ENCODE peak calls at places on chromosomes 11 and 22, in five cellular contexts. One of them, this sample, is unnamed. For H3K36me3, the result is how much of the 10 kb centered on the place peaks cover.

GRCh38 chr22:23754220-23754919 is at the start of gene VPREB3:
- DNase-seq in small intestine: no peak
- DNase-seq in DND-41: no peak
- DNase-seq in uterus: no peak
- DNase-seq in heart left ventricle: no peak
- DNase-seq in this sample: no peak

GRCh38 chr22:31106001-31106571 is 1.3 kb downstream of the SELENOM start:
- DNase-seq in small intestine: no peak
- DNase-seq in DND-41: no peak
- DNase-seq in uterus: peak
- DNase-seq in heart left ventricle: peak
- DNase-seq in this sample: no peak

GRCh38 chr11:123249354-123249753 is 54.3 kb upstream of the CLMP start:
- DNase-seq in small intestine: no peak
- DNase-seq in DND-41: no peak
- DNase-seq in uterus: no peak
- DNase-seq in heart left ventricle: no peak
- DNase-seq in this sample: no peak

GRCh38 chr22:38167988-38168407 is 13.6 kb downstream of the PLA2G6 start:
- DNase-seq in small intestine: no peak
- DNase-seq in DND-41: no peak
- DNase-seq in uterus: no peak
- DNase-seq in heart left ventricle: peak
- DNase-seq in this sample: no peak

GRCh38 chr22:49617866-49618688 is 209.6 kb downstream of the BRD1 start:
- DNase-seq in small intestine: no peak
- DNase-seq in DND-41: no peak
- DNase-seq in uterus: no peak
- DNase-seq in heart left ventricle: peak
- DNase-seq in this sample: no peak

GRCh38 chr11:76073716-76074115 is 132.6 kb downstream of the WNT11 start:
- DNase-seq in small intestine: no peak
- DNase-seq in DND-41: no peak
- DNase-seq in uterus: no peak
- DNase-seq in heart left ventricle: no peak
- DNase-seq in this sample: no peak

GRCh38 chr11:130620566-130620965 is 172.1 kb downstream of the ADAMTS15 start:
- DNase-seq in small intestine: no peak
- DNase-seq in DND-41: no peak
- DNase-seq in uterus: no peak
- DNase-seq in heart left ventricle: no peak
- DNase-seq in this sample: no peak

GRCh38 chr11:19519912-19520641 is 192.6 kb upstream of the NAV2 start:
- DNase-seq in small intestine: no peak
- DNase-seq in DND-41: no peak
- DNase-seq in uterus: no peak
- DNase-seq in heart left ventricle: peak
- DNase-seq in this sample: no peak

GRCh38 chr11:96314326-96315050 is 28.5 kb downstream of the MAML2 start:
- DNase-seq in small intestine: no peak
- DNase-seq in DND-41: no peak
- DNase-seq in uterus: no peak
- DNase-seq in heart left ventricle: peak
- DNase-seq in this sample: no peak

GRCh38 chr22:30575011-30575671 is 676 bp upstream of the GAL3ST1 start:
- DNase-seq in small intestine: no peak
- DNase-seq in DND-41: no peak
- DNase-seq in uterus: peak
- DNase-seq in heart left ventricle: peak
- DNase-seq in this sample: no peak

GRCh38 chr22:45194686-45195085 is 31.0 kb downstream of the NUP50 start:
- DNase-seq in small intestine: no peak
- DNase-seq in DND-41: no peak
- DNase-seq in uterus: no peak
- DNase-seq in heart left ventricle: no peak
- DNase-seq in this sample: no peak

GRCh38 chr11:79902493-79902892 is 461.7 kb upstream of the TENM4 start:
- DNase-seq in small intestine: no peak
- DNase-seq in DND-41: no peak
- DNase-seq in uterus: no peak
- DNase-seq in heart left ventricle: no peak
- DNase-seq in this sample: no peak

GRCh38 chr11:133934599-133935550 is 21.9 kb downstream of the IGSF9B start:
- DNase-seq in small intestine: peak
- DNase-seq in DND-41: no peak
- DNase-seq in uterus: no peak
- DNase-seq in heart left ventricle: peak
- DNase-seq in this sample: no peak

DNA sequence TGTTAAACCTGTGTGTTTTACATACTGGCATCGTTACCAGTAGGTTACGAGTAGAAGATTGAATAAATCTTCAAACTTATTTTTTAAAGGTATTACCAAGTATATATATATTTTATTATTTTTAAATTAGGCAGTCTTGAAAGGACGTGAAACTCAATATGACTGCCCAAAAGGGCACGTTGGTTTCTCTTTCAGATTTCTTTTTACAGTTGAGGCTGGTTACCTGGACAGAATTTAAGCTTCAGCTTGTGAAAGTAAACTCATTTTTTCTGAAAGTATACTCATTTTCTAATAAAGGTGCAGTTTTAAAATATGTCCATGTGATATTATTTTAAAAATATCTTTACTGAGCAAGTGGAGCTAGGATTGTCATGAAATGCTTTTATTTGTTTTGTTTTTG is 1.7 kb downstream of the FBXO7 start:
- DNase-seq in small intestine: peak
- DNase-seq in DND-41: no peak
- DNase-seq in uterus: no peak
- DNase-seq in heart left ventricle: no peak
- DNase-seq in this sample: no peak
- H3K27ac ChIP-seq in small intestine: no peak
- H3K27ac ChIP-seq in DND-41: peak
- H3K27ac ChIP-seq in uterus: peak
- H3K27ac ChIP-seq in heart left ventricle: peak
- H3K27ac ChIP-seq in this sample: no peak

GRCh38 chr22:43136255-43136654 is 6.9 kb downstream of the MCAT start:
- DNase-seq in small intestine: no peak
- DNase-seq in DND-41: peak
- DNase-seq in uterus: no peak
- DNase-seq in heart left ventricle: peak
- DNase-seq in this sample: peak
- H3K36me3 ChIP-seq in small intestine: under half
- H3K36me3 ChIP-seq in DND-41: half or more
- H3K36me3 ChIP-seq in uterus: under half
- H3K36me3 ChIP-seq in heart left ventricle: half or more
- H3K36me3 ChIP-seq in this sample: under half

GRCh38 chr11:67440229-67441081 is 2.8 kb downstream of the CORO1B start:
- DNase-seq in small intestine: no peak
- DNase-seq in DND-41: peak
- DNase-seq in uterus: no peak
- DNase-seq in heart left ventricle: no peak
- DNase-seq in this sample: no peak
- H3K4me3 ChIP-seq in small intestine: no peak
- H3K4me3 ChIP-seq in DND-41: no peak
- H3K4me3 ChIP-seq in uterus: no peak
- H3K4me3 ChIP-seq in heart left ventricle: no peak
- H3K4me3 ChIP-seq in this sample: peak

DNA sequence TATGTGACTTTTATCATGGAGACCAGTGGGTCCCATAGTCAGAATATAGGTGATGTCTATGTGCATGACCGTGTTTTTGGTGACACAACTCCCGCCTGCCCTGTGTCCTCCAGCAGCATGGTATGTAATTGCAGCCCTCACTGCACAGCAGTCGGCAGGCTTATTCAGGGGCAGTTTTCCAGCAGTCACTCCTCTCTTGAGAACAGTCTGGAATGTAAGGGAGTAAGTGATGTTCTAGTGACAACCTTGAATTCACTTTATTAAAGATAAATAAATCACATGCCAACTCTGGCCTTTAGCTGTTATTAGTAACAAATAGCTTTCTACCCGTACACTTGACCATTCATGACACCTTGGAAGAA is 27.9 kb downstream of the ZNRF3 start:
- DNase-seq in small intestine: no peak
- DNase-seq in DND-41: no peak
- DNase-seq in uterus: no peak
- DNase-seq in heart left ventricle: no peak
- DNase-seq in this sample: no peak
- H3K27ac ChIP-seq in small intestine: peak
- H3K27ac ChIP-seq in DND-41: no peak
- H3K27ac ChIP-seq in uterus: peak
- H3K27ac ChIP-seq in heart left ventricle: peak
- H3K27ac ChIP-seq in this sample: no peak

GRCh38 chr11:128789497-128790080 is 77.5 kb downstream of the KCNJ1 start:
- DNase-seq in small intestine: no peak
- DNase-seq in DND-41: no peak
- DNase-seq in uterus: no peak
- DNase-seq in heart left ventricle: no peak
- DNase-seq in this sample: no peak

GRCh38 chr11:128783513-128783912 is 83.6 kb downstream of the KCNJ1 start:
- DNase-seq in small intestine: peak
- DNase-seq in DND-41: no peak
- DNase-seq in uterus: no peak
- DNase-seq in heart left ventricle: no peak
- DNase-seq in this sample: no peak

GRCh38 chr11:128790200-128790599 is 76.9 kb downstream of the KCNJ1 start:
- DNase-seq in small intestine: no peak
- DNase-seq in DND-41: no peak
- DNase-seq in uterus: no peak
- DNase-seq in heart left ventricle: peak
- DNase-seq in this sample: no peak

GRCh38 chr11:128784059-128784804 is 82.9 kb downstream of the KCNJ1 start:
- DNase-seq in small intestine: no peak
- DNase-seq in DND-41: no peak
- DNase-seq in uterus: no peak
- DNase-seq in heart left ventricle: no peak
- DNase-seq in this sample: no peak

DNA sequence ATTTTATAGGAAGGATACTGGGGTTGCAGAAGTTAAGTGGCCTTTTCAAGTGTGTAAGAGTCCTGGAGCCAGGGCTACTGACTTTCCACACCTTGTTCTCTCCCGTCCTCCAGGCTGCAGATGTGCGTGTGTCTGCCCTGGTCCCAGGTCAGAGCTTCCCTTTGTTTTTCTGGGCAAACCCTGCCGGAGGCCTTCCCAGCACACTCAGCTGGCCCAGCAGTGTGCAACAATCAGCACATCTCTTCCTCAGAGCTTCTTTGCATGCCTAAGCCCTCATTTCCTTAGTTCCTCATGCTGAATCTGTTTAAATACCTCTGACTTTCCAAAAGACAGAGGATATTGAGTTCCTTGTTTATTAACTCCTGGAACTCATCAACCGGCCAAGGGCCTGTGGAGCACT is 80.6 kb downstream of the KCNJ1 start:
- DNase-seq in small intestine: no peak
- DNase-seq in DND-41: no peak
- DNase-seq in uterus: no peak
- DNase-seq in heart left ventricle: no peak
- DNase-seq in this sample: no peak
- H3K36me3 ChIP-seq in small intestine: under half
- H3K36me3 ChIP-seq in DND-41: half or more
- H3K36me3 ChIP-seq in uterus: under half
- H3K36me3 ChIP-seq in heart left ventricle: under half
- H3K36me3 ChIP-seq in this sample: under half

DNA sequence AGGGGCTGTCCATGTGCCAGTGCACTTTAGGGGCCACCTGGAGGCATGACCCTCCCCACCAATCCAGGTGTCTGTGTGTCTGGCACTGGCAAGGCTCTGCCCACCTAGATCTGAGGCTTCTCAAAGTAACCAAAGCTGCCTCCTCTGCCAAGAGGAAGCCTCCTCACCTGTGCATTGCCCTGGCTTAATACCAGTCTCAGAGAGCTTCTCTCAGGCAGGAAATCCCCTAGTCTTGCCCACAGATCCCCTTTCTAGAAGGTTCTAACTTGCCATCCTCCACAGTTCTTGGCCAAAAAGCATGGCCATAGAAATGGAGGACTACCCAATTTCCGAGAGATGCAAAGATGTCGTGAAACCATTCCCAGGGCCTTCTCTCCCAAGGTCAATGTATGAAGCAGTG is 68.7 kb downstream of the PRDM11 start:
- DNase-seq in small intestine: no peak
- DNase-seq in DND-41: no peak
- DNase-seq in uterus: no peak
- DNase-seq in heart left ventricle: no peak
- DNase-seq in this sample: no peak
- H3K4me3 ChIP-seq in small intestine: no peak
- H3K4me3 ChIP-seq in DND-41: no peak
- H3K4me3 ChIP-seq in uterus: no peak
- H3K4me3 ChIP-seq in heart left ventricle: no peak
- H3K4me3 ChIP-seq in this sample: no peak